ENCODE peak calls at places on chromosomes 3 and 15, in six cellular contexts. One of them, this sample, is unnamed.

GRCh38 chr15:41417418-41417811 is 520 bp downstream of the RTF1 start:
- DNase-seq in fibroblast of mammary gland: peak; percentile 25
- DNase-seq in HL-60: peak; percentile 50
- DNase-seq in AG09319: no peak
- DNase-seq in fibroblast of the aortic adventitia: peak; percentile 29
- DNase-seq in GM12865: peak; percentile 44
- DNase-seq in this sample: no peak

GRCh38 chr15:98853161-98853560 is 154.4 kb downstream of the PGPEP1L start:
- DNase-seq in fibroblast of mammary gland: peak; percentile 95
- DNase-seq in HL-60: peak; percentile 90
- DNase-seq in AG09319: no peak
- DNase-seq in fibroblast of the aortic adventitia: peak; percentile 96
- DNase-seq in GM12865: peak; percentile 89
- DNase-seq in this sample: peak; percentile 86

GRCh38 chr15:28944286-28944685 is 58.5 kb downstream of the APBA2 start:
- DNase-seq in fibroblast of mammary gland: no peak
- DNase-seq in HL-60: no peak
- DNase-seq in AG09319: no peak
- DNase-seq in fibroblast of the aortic adventitia: no peak
- DNase-seq in GM12865: no peak
- DNase-seq in this sample: no peak

GRCh38 chr15:88803241-88803919 is at the start of gene ACAN:
- DNase-seq in fibroblast of mammary gland: no peak
- DNase-seq in HL-60: no peak
- DNase-seq in AG09319: no peak
- DNase-seq in fibroblast of the aortic adventitia: no peak
- DNase-seq in GM12865: no peak
- DNase-seq in this sample: no peak

GRCh38 chr3:43735618-43736017 is 44.9 kb downstream of the ABHD5 start:
- DNase-seq in fibroblast of mammary gland: no peak
- DNase-seq in HL-60: no peak
- DNase-seq in AG09319: no peak
- DNase-seq in fibroblast of the aortic adventitia: no peak
- DNase-seq in GM12865: no peak
- DNase-seq in this sample: no peak

GRCh38 chr15:41832875-41833274 is 5.0 kb downstream of the JMJD7 start:
- DNase-seq in fibroblast of mammary gland: no peak
- DNase-seq in HL-60: no peak
- DNase-seq in AG09319: no peak
- DNase-seq in fibroblast of the aortic adventitia: peak; percentile 12
- DNase-seq in GM12865: no peak
- DNase-seq in this sample: no peak

GRCh38 chr3:34533468-34533867 is 735.0 kb downstream of the PDCD6IP start:
- DNase-seq in fibroblast of mammary gland: no peak
- DNase-seq in HL-60: no peak
- DNase-seq in AG09319: no peak
- DNase-seq in fibroblast of the aortic adventitia: no peak
- DNase-seq in GM12865: no peak
- DNase-seq in this sample: no peak

GRCh38 chr3:45092132-45093031 is 53.8 kb downstream of the CDCP1 start:
- DNase-seq in fibroblast of mammary gland: peak; percentile 42
- DNase-seq in HL-60: no peak
- DNase-seq in AG09319: no peak
- DNase-seq in fibroblast of the aortic adventitia: peak; percentile 75
- DNase-seq in GM12865: no peak
- DNase-seq in this sample: peak; percentile 88

GRCh38 chr15:62566248-62566647 is 401.2 kb upstream of the C2CD4B start:
- DNase-seq in fibroblast of mammary gland: no peak
- DNase-seq in HL-60: no peak
- DNase-seq in AG09319: no peak
- DNase-seq in fibroblast of the aortic adventitia: peak; percentile 49
- DNase-seq in GM12865: no peak
- DNase-seq in this sample: peak; percentile 18

GRCh38 chr15:23416349-23417276 is 30.4 kb downstream of the GOLGA6L2 start:
- DNase-seq in fibroblast of mammary gland: no peak
- DNase-seq in HL-60: no peak
- DNase-seq in AG09319: no peak
- DNase-seq in fibroblast of the aortic adventitia: no peak
- DNase-seq in GM12865: peak; percentile 50
- DNase-seq in this sample: no peak

GRCh38 chr3:60992395-60992794 is 258.9 kb downstream of the FHIT start:
- DNase-seq in fibroblast of mammary gland: no peak
- DNase-seq in HL-60: no peak
- DNase-seq in AG09319: no peak
- DNase-seq in fibroblast of the aortic adventitia: no peak
- DNase-seq in GM12865: no peak
- DNase-seq in this sample: no peak

GRCh38 chr3:127802620-127803019 is 19.7 kb downstream of the MGLL start:
- DNase-seq in fibroblast of mammary gland: no peak
- DNase-seq in HL-60: no peak
- DNase-seq in AG09319: no peak
- DNase-seq in fibroblast of the aortic adventitia: no peak
- DNase-seq in GM12865: no peak
- DNase-seq in this sample: no peak

DNA sequence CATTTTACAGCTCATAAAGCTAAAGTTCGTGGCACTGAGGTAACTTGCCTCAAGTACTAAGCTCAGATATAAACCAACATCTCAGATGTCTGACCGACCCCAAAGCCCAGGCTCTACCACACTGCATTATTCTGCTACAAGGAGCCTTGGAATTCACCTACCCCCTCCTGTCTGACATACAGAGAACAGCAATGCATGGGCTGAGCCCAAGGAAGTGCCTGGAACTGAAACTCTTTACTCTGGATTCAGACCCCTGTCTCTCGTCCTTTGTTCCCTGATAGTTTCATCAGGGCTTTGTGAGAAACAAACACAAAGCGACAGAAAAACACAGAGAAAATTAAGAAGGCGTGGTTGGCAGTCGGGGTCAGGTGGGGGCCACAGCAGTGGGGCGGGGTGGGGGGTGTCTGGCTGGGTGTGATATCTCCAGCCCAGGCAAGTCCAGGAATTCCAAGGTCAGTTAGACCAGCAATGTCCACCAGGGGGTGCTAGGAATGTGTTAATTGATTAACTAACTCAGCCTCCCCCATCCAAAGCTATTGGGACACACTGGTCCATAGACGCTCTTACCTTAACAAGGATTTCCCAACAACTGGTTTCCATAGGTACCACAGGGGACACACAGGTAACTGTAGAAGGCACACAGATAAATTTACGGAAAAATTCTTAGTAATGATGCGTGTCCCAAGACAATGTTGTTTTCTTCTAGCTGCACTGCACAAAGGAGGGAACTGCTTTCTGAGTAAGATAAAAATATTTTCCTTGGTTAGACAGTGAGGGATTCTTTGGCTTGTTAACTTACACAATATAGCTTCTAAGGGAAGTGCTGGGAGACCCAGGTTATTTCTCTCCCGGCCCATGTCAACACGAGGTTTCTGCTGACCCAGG is 18.8 kb upstream of the SSUH2 start:
- DNase-seq in fibroblast of mammary gland: peak; percentile 79
- DNase-seq in HL-60: peak; percentile 7
- DNase-seq in AG09319: peak; percentile 20
- DNase-seq in fibroblast of the aortic adventitia: peak; percentile 75
- DNase-seq in GM12865: peak; percentile 75
- DNase-seq in this sample: peak; percentile 38
- TF ChIP-seq CTCF in fibroblast of mammary gland: peak; percentile 68
- TF ChIP-seq CTCF in HL-60: peak; percentile 47
- TF ChIP-seq CTCF in AG09319: peak; percentile 57
- TF ChIP-seq CTCF in fibroblast of the aortic adventitia: peak; percentile 69
- TF ChIP-seq CTCF in GM12865: peak; percentile 70
- TF ChIP-seq CTCF in this sample: peak; percentile 93

GRCh38 chr3:32973982-32974381 is 22.5 kb downstream of the CCR4 start:
- DNase-seq in fibroblast of mammary gland: peak; percentile 8
- DNase-seq in HL-60: no peak
- DNase-seq in AG09319: no peak
- DNase-seq in fibroblast of the aortic adventitia: no peak
- DNase-seq in GM12865: peak; percentile 81
- DNase-seq in this sample: peak; percentile 31

GRCh38 chr3:32972482-32973146 is 21.2 kb downstream of the CCR4 start:
- DNase-seq in fibroblast of mammary gland: no peak
- DNase-seq in HL-60: no peak
- DNase-seq in AG09319: no peak
- DNase-seq in fibroblast of the aortic adventitia: no peak
- DNase-seq in GM12865: no peak
- DNase-seq in this sample: no peak

GRCh38 chr3:32969656-32970055 is 18.2 kb downstream of the CCR4 start:
- DNase-seq in fibroblast of mammary gland: peak; percentile 36
- DNase-seq in HL-60: no peak
- DNase-seq in AG09319: no peak
- DNase-seq in fibroblast of the aortic adventitia: no peak
- DNase-seq in GM12865: no peak
- DNase-seq in this sample: no peak

GRCh38 chr3:32963871-32964270 is 12.4 kb downstream of the CCR4 start:
- DNase-seq in fibroblast of mammary gland: no peak
- DNase-seq in HL-60: no peak
- DNase-seq in AG09319: no peak
- DNase-seq in fibroblast of the aortic adventitia: no peak
- DNase-seq in GM12865: no peak
- DNase-seq in this sample: no peak

GRCh38 chr3:32968367-32969087 is 17.1 kb downstream of the CCR4 start:
- DNase-seq in fibroblast of mammary gland: no peak
- DNase-seq in HL-60: no peak
- DNase-seq in AG09319: no peak
- DNase-seq in fibroblast of the aortic adventitia: no peak
- DNase-seq in GM12865: no peak
- DNase-seq in this sample: no peak
- TF ChIP-seq CTCF in fibroblast of mammary gland: no peak
- TF ChIP-seq CTCF in HL-60: no peak
- TF ChIP-seq CTCF in AG09319: no peak
- TF ChIP-seq CTCF in fibroblast of the aortic adventitia: no peak
- TF ChIP-seq CTCF in GM12865: no peak
- TF ChIP-seq CTCF in this sample: peak; percentile 43

GRCh38 chr3:38038447-38038911 is 529 bp upstream of the DLEC1 start:
- DNase-seq in fibroblast of mammary gland: no peak
- DNase-seq in HL-60: no peak
- DNase-seq in AG09319: no peak
- DNase-seq in fibroblast of the aortic adventitia: no peak
- DNase-seq in GM12865: no peak
- DNase-seq in this sample: no peak

GRCh38 chr3:38040400-38040799 is 1.4 kb downstream of the DLEC1 start:
- DNase-seq in fibroblast of mammary gland: no peak
- DNase-seq in HL-60: no peak
- DNase-seq in AG09319: no peak
- DNase-seq in fibroblast of the aortic adventitia: no peak
- DNase-seq in GM12865: no peak
- DNase-seq in this sample: no peak

GRCh38 chr3:38036906-38037305 is 2.1 kb upstream of the DLEC1 start:
- DNase-seq in fibroblast of mammary gland: no peak
- DNase-seq in HL-60: no peak
- DNase-seq in AG09319: no peak
- DNase-seq in fibroblast of the aortic adventitia: no peak
- DNase-seq in GM12865: no peak
- DNase-seq in this sample: no peak

GRCh38 chr3:38039101-38039898 is at the start of gene DLEC1:
- DNase-seq in fibroblast of mammary gland: peak; percentile 34
- DNase-seq in HL-60: no peak
- DNase-seq in AG09319: no peak
- DNase-seq in fibroblast of the aortic adventitia: peak; percentile 32
- DNase-seq in GM12865: peak; percentile 87
- DNase-seq in this sample: peak; percentile 51

GRCh38 chr3:38039899-38040261 is 872 bp downstream of the DLEC1 start:
- DNase-seq in fibroblast of mammary gland: peak; percentile 45
- DNase-seq in HL-60: no peak
- DNase-seq in AG09319: no peak
- DNase-seq in fibroblast of the aortic adventitia: peak; percentile 38
- DNase-seq in GM12865: peak; percentile 49
- DNase-seq in this sample: peak; percentile 46
- TF ChIP-seq CTCF in fibroblast of mammary gland: peak; percentile 22
- TF ChIP-seq CTCF in HL-60: no peak
- TF ChIP-seq CTCF in AG09319: peak; percentile 19
- TF ChIP-seq CTCF in fibroblast of the aortic adventitia: peak; percentile 27
- TF ChIP-seq CTCF in GM12865: peak; percentile 15
- TF ChIP-seq CTCF in this sample: peak; percentile 27

DNA sequence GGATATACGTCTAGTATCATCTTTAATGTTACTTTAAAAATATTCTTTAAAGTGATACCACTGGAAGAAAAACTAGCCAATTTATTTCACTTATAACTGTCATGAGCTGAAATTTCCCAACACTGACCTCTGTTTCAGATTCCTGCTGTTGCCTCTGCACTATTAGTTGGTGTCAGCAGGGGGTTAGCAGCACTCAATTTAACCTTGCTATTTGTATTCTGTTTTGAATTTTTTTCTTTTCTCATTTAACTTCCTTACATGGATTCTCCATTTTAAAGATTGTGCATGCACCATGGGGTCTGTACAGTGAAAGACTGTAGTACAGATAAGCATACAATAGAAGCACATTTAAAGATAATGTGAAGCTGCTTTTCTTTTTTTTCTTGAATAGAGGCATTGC is 169.2 kb downstream of the UBE2E2 start:
- DNase-seq in fibroblast of mammary gland: peak; percentile 49
- DNase-seq in HL-60: no peak
- DNase-seq in AG09319: no peak
- DNase-seq in fibroblast of the aortic adventitia: no peak
- DNase-seq in GM12865: no peak
- DNase-seq in this sample: no peak
- TF ChIP-seq CTCF in fibroblast of mammary gland: peak; percentile 28
- TF ChIP-seq CTCF in HL-60: no peak
- TF ChIP-seq CTCF in AG09319: no peak
- TF ChIP-seq CTCF in fibroblast of the aortic adventitia: peak; percentile 4
- TF ChIP-seq CTCF in GM12865: no peak
- TF ChIP-seq CTCF in this sample: peak; percentile 9

GRCh38 chr15:69035205-69035917 is 20.9 kb downstream of the NOX5 start:
- DNase-seq in fibroblast of mammary gland: no peak
- DNase-seq in HL-60: no peak
- DNase-seq in AG09319: no peak
- DNase-seq in fibroblast of the aortic adventitia: no peak
- DNase-seq in GM12865: no peak
- DNase-seq in this sample: peak; percentile 15
- TF ChIP-seq CTCF in fibroblast of mammary gland: no peak
- TF ChIP-seq CTCF in HL-60: peak; percentile 63
- TF ChIP-seq CTCF in AG09319: no peak
- TF ChIP-seq CTCF in fibroblast of the aortic adventitia: no peak
- TF ChIP-seq CTCF in GM12865: no peak
- TF ChIP-seq CTCF in this sample: peak; percentile 63

This sample was measured in HFFc6.